ENCODE peak calls at places on chromosomes 6 and 20, in nine cellular contexts. F is omental fat pad; W is progenitor cell of endocrine pancreas; Q is AG04449; G is pancreas; M is neural crest cell; Z is CD4-positive, alpha-beta T cell; S is tibial nerve; I is right atrium auricular region. R is an unnamed sample.

GRCh38 chr20:8756410-8756809 is 312.5 kb upstream of the PLCB4 start:
- DNase-seq in Z (no peak), F (no peak), W (no peak), S (no peak), G (no peak), I (no peak), M (no peak), Q (peak; percentile 52), R (no peak)

GRCh38 chr6:137717074-137718073 is 149.7 kb upstream of the TNFAIP3 start:
- DNase-seq in I (no peak), F (no peak), M (no peak), S (no peak), Q (no peak), W (no peak), G (no peak), Z (peak; percentile 60), R (no peak)

GRCh38 chr6:153698001-153698400 is 341.0 kb upstream of the OPRM1 start:
- DNase-seq in Z (no peak), W (no peak), Q (no peak), S (no peak), F (no peak), G (no peak), I (no peak), M (no peak), R (no peak)

GRCh38 chr6:44915111-44915510 is 413.0 kb upstream of the RUNX2 start:
- DNase-seq in Z (no peak), F (no peak), G (no peak), W (no peak), M (no peak), Q (no peak), S (no peak), I (no peak), R (no peak)

GRCh38 chr6:36956111-36956820 is 1.7 kb downstream of the PI16 start:
- DNase-seq in I (peak; percentile 59), S (no peak), G (no peak), Q (no peak), M (no peak), W (no peak), Z (no peak), F (no peak), R (no peak)

GRCh38 chr6:116969211-116969863 is 92.3 kb downstream of the RFX6 start:
- DNase-seq in Z (no peak), F (no peak), W (no peak), M (peak; percentile 29), S (no peak), I (no peak), Q (no peak), G (peak; percentile 17), R (peak; percentile 45)

GRCh38 chr20:25659999-25660398 is 36.2 kb upstream of the NANP start:
- DNase-seq in M (no peak), Q (no peak), Z (no peak), G (no peak), I (no peak), F (no peak), S (no peak), W (no peak), R (no peak)

GRCh38 chr6:166402582-166403277 is 20.0 kb upstream of the MPC1 start:
- DNase-seq in I (no peak), Q (no peak), S (no peak), M (no peak), W (no peak), F (no peak), Z (no peak), G (no peak), R (no peak)

GRCh38 chr6:46381579-46381978 is 109.7 kb downstream of the RCAN2 start:
- DNase-seq in W (no peak), M (no peak), S (no peak), Z (no peak), I (no peak), Q (no peak), F (no peak), G (peak; percentile 27), R (no peak)

GRCh38 chr6:89842228-89842627 is 12.5 kb downstream of the CASP8AP2 start:
- DNase-seq in Q (no peak), M (no peak), Z (no peak), G (no peak), S (no peak), I (no peak), F (no peak), W (no peak), R (no peak)

GRCh38 chr6:70310063-70310694 is 7.3 kb upstream of the COL9A1 start:
- DNase-seq in M (no peak), F (no peak), G (no peak), S (no peak), Q (no peak), W (no peak), Z (no peak), I (no peak), R (peak; percentile 12)

GRCh38 chr20:25859649-25860530 is 163.2 kb upstream of the ZNF337 start:
- DNase-seq in G (peak; percentile 67), Z (peak; percentile 82), S (no peak), F (no peak), W (no peak), M (peak; percentile 58), I (peak; percentile 81), Q (no peak), R (peak; percentile 70)

GRCh38 chr6:87807423-87807978 is 105.5 kb upstream of the AKIRIN2 start:
- DNase-seq in Z (no peak), S (no peak), W (no peak), F (no peak), I (no peak), G (no peak), M (no peak), Q (no peak), R (peak; percentile 65)

GRCh38 chr6:16824804-16825777 is 63.8 kb upstream of the ATXN1 start:
- DNase-seq in W (no peak), Z (no peak), F (no peak), M (no peak), S (no peak), I (no peak), G (no peak), Q (no peak), R (no peak)

GRCh38 chr6:169445661-169446581 is 192.3 kb upstream of the THBS2 start:
- DNase-seq in W (no peak), Z (no peak), Q (no peak), I (no peak), G (no peak), M (no peak), F (no peak), S (no peak), R (peak; percentile 7)

GRCh38 chr6:101444717-101445116 is 51.2 kb downstream of the GRIK2 start:
- DNase-seq in S (no peak), W (no peak), G (no peak), F (no peak), Z (no peak), M (no peak), I (no peak), Q (no peak), R (no peak)

GRCh38 chr6:115195239-115195638 is 852.4 kb upstream of the HS3ST5 start:
- DNase-seq in S (no peak), Q (no peak), G (no peak), F (no peak), M (no peak), W (no peak), Z (no peak), I (no peak), R (no peak)

GRCh38 chr6:6998194-6998569 is 109.6 kb upstream of the RREB1 start:
- DNase-seq in W (no peak), F (no peak), G (no peak), M (no peak), I (no peak), Q (no peak), Z (no peak), S (no peak), R (no peak)

GRCh38 chr6:3732345-3733141 is 19.0 kb downstream of the PXDC1 start:
- DNase-seq in I (peak; percentile 77), M (peak; percentile 75), S (peak; percentile 49), G (peak; percentile 61), F (peak; percentile 55), Z (peak; percentile 56), Q (no peak), W (peak; percentile 68), R (peak; percentile 79)

GRCh38 chr6:27517928-27518787 is 45.3 kb upstream of the ZNF184 start:
- DNase-seq in Q (no peak), G (no peak), W (no peak), M (no peak), I (no peak), F (no peak), Z (no peak), S (no peak), R (no peak)

GRCh38 chr6:34176261-34177031 is 30.6 kb upstream of the GRM4 start:
- DNase-seq in I (no peak), F (no peak), G (no peak), W (no peak), Q (no peak), Z (no peak), S (no peak), M (no peak), R (peak; percentile 13)

GRCh38 chr6:30349411-30350177 is 4.6 kb downstream of the RPP21 start:
- DNase-seq in I (no peak), W (no peak), Q (no peak), F (no peak), S (no peak), G (no peak), M (no peak), Z (no peak), R (peak; percentile 36)
- TF ChIP-seq CTCF in I (no peak), W (no peak), Q (no peak), F (no peak), S (no peak), G (no peak), M (no peak), Z (no peak), R (no peak)

DNA sequence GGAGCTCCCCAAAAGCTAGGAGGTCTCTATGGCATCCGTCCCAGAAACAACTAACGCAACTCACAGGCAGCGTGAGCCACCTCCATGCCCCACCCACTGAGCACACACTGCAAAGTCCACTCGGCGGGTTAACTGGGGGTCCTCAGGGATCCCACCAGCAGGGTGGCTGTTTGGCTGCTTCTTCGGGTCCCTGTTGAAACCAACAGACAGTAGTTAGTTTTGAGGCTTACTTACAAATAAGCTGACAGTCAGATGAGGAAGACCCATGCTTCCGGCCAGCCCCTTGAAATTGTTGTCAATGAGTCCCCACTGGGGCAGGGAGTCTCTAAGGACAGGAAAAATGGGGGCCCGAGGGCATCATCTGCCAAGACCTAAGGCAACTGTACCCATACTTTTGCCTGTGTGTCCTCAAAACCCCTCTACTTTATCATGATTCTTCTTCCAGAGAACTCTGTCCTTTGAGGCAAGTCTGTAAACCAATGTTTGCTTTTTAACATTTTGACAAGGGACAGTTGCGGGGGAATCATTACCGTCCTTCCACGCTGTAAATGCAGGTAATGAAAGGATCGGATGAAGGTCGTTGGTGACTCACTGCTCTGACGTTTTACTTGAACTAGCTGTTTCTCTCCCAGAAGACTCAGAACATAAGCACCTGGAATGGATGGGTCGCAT is 2.2 kb upstream of the PCK1 start:
- DNase-seq in W (no peak), F (no peak), Q (no peak), G (no peak), I (no peak), S (no peak), Z (no peak), M (no peak), R (no peak)
- TF ChIP-seq CTCF in W (no peak), F (no peak), Q (no peak), G (no peak), I (no peak), S (no peak), Z (no peak), M (no peak), R (no peak)

GRCh38 chr6:12150812-12151432 is 138.8 kb downstream of the HIVEP1 start:
- DNase-seq in M (no peak), F (no peak), I (no peak), S (no peak), Z (peak; percentile 26), G (no peak), W (peak; percentile 43), Q (no peak), R (no peak)
- TF ChIP-seq CTCF in M (peak; percentile 72), F (no peak), I (peak; percentile 43), S (no peak), Z (peak; percentile 41), G (peak; percentile 12), W (peak; percentile 88), Q (peak; percentile 30), R (peak; percentile 42)

GRCh38 chr6:131924881-131925474 is 26.2 kb downstream of the CCN2 start:
- DNase-seq in F (no peak), W (no peak), I (no peak), Q (no peak), M (no peak), G (no peak), S (no peak), Z (no peak), R (peak; percentile 42)
- TF ChIP-seq CTCF in F (no peak), W (peak; percentile 49), I (peak; percentile 80), Q (peak; percentile 41), M (peak; percentile 72), G (peak; percentile 10), S (peak; percentile 53), Z (no peak), R (peak; percentile 20)